ENCODE peak calls at places on chromosomes 6 and 20, in ten cellular contexts. One of them, this sample, is unnamed.

GRCh38 chr20:61516398-61517208 is 264.5 kb downstream of the CDH4 start:
- DNase-seq in tibial nerve: no peak
- DNase-seq in NCI-H2107: no peak
- DNase-seq in LoVo: no peak
- DNase-seq in HS-5: no peak
- DNase-seq in uterus: no peak
- DNase-seq in CD4-positive, CD25-positive, alpha-beta regulatory T cell: no peak
- DNase-seq in HCEC 1CT: peak; percentile 11
- DNase-seq in EH: peak; percentile 9
- DNase-seq in germinal center: no peak
- DNase-seq in this sample: no peak

GRCh38 chr6:70103798-70104197 is 199.1 kb downstream of the COL9A1 start:
- DNase-seq in tibial nerve: no peak
- DNase-seq in NCI-H2107: no peak
- DNase-seq in LoVo: no peak
- DNase-seq in HS-5: no peak
- DNase-seq in uterus: no peak
- DNase-seq in CD4-positive, CD25-positive, alpha-beta regulatory T cell: peak; percentile 3
- DNase-seq in HCEC 1CT: no peak
- DNase-seq in EH: no peak
- DNase-seq in germinal center: peak; percentile 4
- DNase-seq in this sample: no peak

GRCh38 chr6:26024651-26025046 is 62.0 kb downstream of the TRIM38 start:
- DNase-seq in tibial nerve: no peak
- DNase-seq in NCI-H2107: no peak
- DNase-seq in LoVo: no peak
- DNase-seq in HS-5: no peak
- DNase-seq in uterus: no peak
- DNase-seq in CD4-positive, CD25-positive, alpha-beta regulatory T cell: no peak
- DNase-seq in HCEC 1CT: no peak
- DNase-seq in EH: no peak
- DNase-seq in germinal center: no peak
- DNase-seq in this sample: no peak

GRCh38 chr6:128899651-128900050 is 16.7 kb downstream of the LAMA2 start:
- DNase-seq in tibial nerve: no peak
- DNase-seq in NCI-H2107: no peak
- DNase-seq in LoVo: no peak
- DNase-seq in HS-5: no peak
- DNase-seq in uterus: no peak
- DNase-seq in CD4-positive, CD25-positive, alpha-beta regulatory T cell: no peak
- DNase-seq in HCEC 1CT: peak; percentile 51
- DNase-seq in EH: peak; percentile 67
- DNase-seq in germinal center: no peak
- DNase-seq in this sample: no peak

GRCh38 chr20:36624068-36624813 is 18.7 kb downstream of the RAB5IF start:
- DNase-seq in tibial nerve: no peak
- DNase-seq in NCI-H2107: no peak
- DNase-seq in LoVo: no peak
- DNase-seq in HS-5: no peak
- DNase-seq in uterus: no peak
- DNase-seq in CD4-positive, CD25-positive, alpha-beta regulatory T cell: no peak
- DNase-seq in HCEC 1CT: no peak
- DNase-seq in EH: no peak
- DNase-seq in germinal center: no peak
- DNase-seq in this sample: peak; percentile 60

GRCh38 chr6:123715243-123715863 is 78.6 kb upstream of the TRDN start:
- DNase-seq in tibial nerve: no peak
- DNase-seq in NCI-H2107: peak; percentile 10
- DNase-seq in LoVo: peak; percentile 52
- DNase-seq in HS-5: peak; percentile 15
- DNase-seq in uterus: no peak
- DNase-seq in CD4-positive, CD25-positive, alpha-beta regulatory T cell: peak; percentile 1
- DNase-seq in HCEC 1CT: no peak
- DNase-seq in EH: peak; percentile 21
- DNase-seq in germinal center: no peak
- DNase-seq in this sample: no peak

GRCh38 chr6:122068291-122068769 is 331.1 kb upstream of the HSF2 start:
- DNase-seq in tibial nerve: no peak
- DNase-seq in NCI-H2107: no peak
- DNase-seq in LoVo: no peak
- DNase-seq in HS-5: no peak
- DNase-seq in uterus: no peak
- DNase-seq in CD4-positive, CD25-positive, alpha-beta regulatory T cell: no peak
- DNase-seq in HCEC 1CT: no peak
- DNase-seq in EH: peak; percentile 3
- DNase-seq in germinal center: no peak
- DNase-seq in this sample: no peak

GRCh38 chr20:49712918-49713778 is 530 bp downstream of the B4GALT5 start:
- DNase-seq in tibial nerve: no peak
- DNase-seq in NCI-H2107: no peak
- DNase-seq in LoVo: no peak
- DNase-seq in HS-5: no peak
- DNase-seq in uterus: peak; percentile 41
- DNase-seq in CD4-positive, CD25-positive, alpha-beta regulatory T cell: peak; percentile 41
- DNase-seq in HCEC 1CT: peak; percentile 27
- DNase-seq in EH: peak; percentile 37
- DNase-seq in germinal center: peak; percentile 22
- DNase-seq in this sample: peak; percentile 78

GRCh38 chr6:15763364-15763763 is 100.5 kb upstream of the DTNBP1 start:
- DNase-seq in tibial nerve: no peak
- DNase-seq in NCI-H2107: no peak
- DNase-seq in LoVo: no peak
- DNase-seq in HS-5: no peak
- DNase-seq in uterus: no peak
- DNase-seq in CD4-positive, CD25-positive, alpha-beta regulatory T cell: no peak
- DNase-seq in HCEC 1CT: no peak
- DNase-seq in EH: no peak
- DNase-seq in germinal center: no peak
- DNase-seq in this sample: no peak

GRCh38 chr6:35594503-35595186 is 81.9 kb upstream of the TULP1 start:
- DNase-seq in tibial nerve: no peak
- DNase-seq in NCI-H2107: no peak
- DNase-seq in LoVo: no peak
- DNase-seq in HS-5: no peak
- DNase-seq in uterus: no peak
- DNase-seq in CD4-positive, CD25-positive, alpha-beta regulatory T cell: peak; percentile 28
- DNase-seq in HCEC 1CT: no peak
- DNase-seq in EH: no peak
- DNase-seq in germinal center: no peak
- DNase-seq in this sample: no peak

GRCh38 chr6:41518118-41518517 is 28.1 kb upstream of the FOXP4 start:
- DNase-seq in tibial nerve: no peak
- DNase-seq in NCI-H2107: no peak
- DNase-seq in LoVo: peak; percentile 22
- DNase-seq in HS-5: no peak
- DNase-seq in uterus: no peak
- DNase-seq in CD4-positive, CD25-positive, alpha-beta regulatory T cell: no peak
- DNase-seq in HCEC 1CT: no peak
- DNase-seq in EH: no peak
- DNase-seq in germinal center: no peak
- DNase-seq in this sample: peak; percentile 84

GRCh38 chr6:129490551-129491245 is 219.3 kb downstream of the ARHGAP18 start:
- DNase-seq in tibial nerve: no peak
- DNase-seq in NCI-H2107: no peak
- DNase-seq in LoVo: peak; percentile 86
- DNase-seq in HS-5: peak; percentile 96
- DNase-seq in uterus: peak; percentile 27
- DNase-seq in CD4-positive, CD25-positive, alpha-beta regulatory T cell: peak; percentile 87
- DNase-seq in HCEC 1CT: peak; percentile 97
- DNase-seq in EH: peak; percentile 97
- DNase-seq in germinal center: peak; percentile 53
- DNase-seq in this sample: no peak

GRCh38 chr6:16721977-16722376 is 39.3 kb downstream of the ATXN1 start:
- DNase-seq in tibial nerve: no peak
- DNase-seq in NCI-H2107: no peak
- DNase-seq in LoVo: no peak
- DNase-seq in HS-5: no peak
- DNase-seq in uterus: no peak
- DNase-seq in CD4-positive, CD25-positive, alpha-beta regulatory T cell: no peak
- DNase-seq in HCEC 1CT: no peak
- DNase-seq in EH: no peak
- DNase-seq in germinal center: no peak
- DNase-seq in this sample: no peak

GRCh38 chr6:25006565-25007001 is 70.8 kb upstream of the RIPOR2 start:
- DNase-seq in tibial nerve: no peak
- DNase-seq in NCI-H2107: no peak
- DNase-seq in LoVo: no peak
- DNase-seq in HS-5: no peak
- DNase-seq in uterus: peak; percentile 51
- DNase-seq in CD4-positive, CD25-positive, alpha-beta regulatory T cell: peak; percentile 85
- DNase-seq in HCEC 1CT: peak; percentile 29
- DNase-seq in EH: peak; percentile 56
- DNase-seq in germinal center: peak; percentile 67
- DNase-seq in this sample: no peak

GRCh38 chr6:146602526-146602925 is 3.8 kb downstream of the ADGB start:
- DNase-seq in tibial nerve: no peak
- DNase-seq in NCI-H2107: no peak
- DNase-seq in LoVo: no peak
- DNase-seq in HS-5: no peak
- DNase-seq in uterus: no peak
- DNase-seq in CD4-positive, CD25-positive, alpha-beta regulatory T cell: no peak
- DNase-seq in HCEC 1CT: no peak
- DNase-seq in EH: no peak
- DNase-seq in germinal center: no peak
- DNase-seq in this sample: no peak

GRCh38 chr6:156347251-156348049 is 429.7 kb upstream of the ARID1B start:
- DNase-seq in tibial nerve: no peak
- DNase-seq in NCI-H2107: no peak
- DNase-seq in LoVo: no peak
- DNase-seq in HS-5: no peak
- DNase-seq in uterus: no peak
- DNase-seq in CD4-positive, CD25-positive, alpha-beta regulatory T cell: no peak
- DNase-seq in HCEC 1CT: no peak
- DNase-seq in EH: no peak
- DNase-seq in germinal center: no peak
- DNase-seq in this sample: no peak

GRCh38 chr6:68141190-68141589 is 493.9 kb upstream of the ADGRB3 start:
- DNase-seq in tibial nerve: no peak
- DNase-seq in NCI-H2107: no peak
- DNase-seq in LoVo: no peak
- DNase-seq in HS-5: no peak
- DNase-seq in uterus: no peak
- DNase-seq in CD4-positive, CD25-positive, alpha-beta regulatory T cell: no peak
- DNase-seq in HCEC 1CT: no peak
- DNase-seq in EH: no peak
- DNase-seq in germinal center: no peak
- DNase-seq in this sample: no peak

GRCh38 chr20:1420066-1420465 is 27.2 kb upstream of the FKBP1A start:
- DNase-seq in tibial nerve: no peak
- DNase-seq in NCI-H2107: no peak
- DNase-seq in LoVo: no peak
- DNase-seq in HS-5: no peak
- DNase-seq in uterus: no peak
- DNase-seq in CD4-positive, CD25-positive, alpha-beta regulatory T cell: no peak
- DNase-seq in HCEC 1CT: no peak
- DNase-seq in EH: no peak
- DNase-seq in germinal center: no peak
- DNase-seq in this sample: no peak

GRCh38 chr6:42898891-42899361 is 16.9 kb upstream of the PTCRA start:
- DNase-seq in tibial nerve: peak; percentile 49
- DNase-seq in NCI-H2107: peak; percentile 11
- DNase-seq in LoVo: peak; percentile 43
- DNase-seq in HS-5: no peak
- DNase-seq in uterus: peak; percentile 55
- DNase-seq in CD4-positive, CD25-positive, alpha-beta regulatory T cell: peak; percentile 78
- DNase-seq in HCEC 1CT: peak; percentile 53
- DNase-seq in EH: peak; percentile 72
- DNase-seq in germinal center: peak; percentile 26
- DNase-seq in this sample: peak; percentile 51

GRCh38 chr20:25117961-25118360 is 36.0 kb upstream of the VSX1 start:
- DNase-seq in tibial nerve: no peak
- DNase-seq in NCI-H2107: no peak
- DNase-seq in LoVo: no peak
- DNase-seq in HS-5: no peak
- DNase-seq in uterus: no peak
- DNase-seq in CD4-positive, CD25-positive, alpha-beta regulatory T cell: no peak
- DNase-seq in HCEC 1CT: no peak
- DNase-seq in EH: no peak
- DNase-seq in germinal center: no peak
- DNase-seq in this sample: no peak

GRCh38 chr20:43711098-43711654 is 15.6 kb downstream of the GTSF1L start:
- DNase-seq in tibial nerve: no peak
- DNase-seq in NCI-H2107: no peak
- DNase-seq in LoVo: no peak
- DNase-seq in HS-5: no peak
- DNase-seq in uterus: no peak
- DNase-seq in CD4-positive, CD25-positive, alpha-beta regulatory T cell: no peak
- DNase-seq in HCEC 1CT: no peak
- DNase-seq in EH: no peak
- DNase-seq in germinal center: no peak
- DNase-seq in this sample: peak; percentile 34

GRCh38 chr6:34491091-34491430 is 25.2 kb downstream of the PACSIN1 start:
- DNase-seq in tibial nerve: no peak
- DNase-seq in NCI-H2107: no peak
- DNase-seq in LoVo: no peak
- DNase-seq in HS-5: no peak
- DNase-seq in uterus: peak; percentile 37
- DNase-seq in CD4-positive, CD25-positive, alpha-beta regulatory T cell: no peak
- DNase-seq in HCEC 1CT: peak; percentile 42
- DNase-seq in EH: peak; percentile 52
- DNase-seq in germinal center: no peak
- DNase-seq in this sample: peak; percentile 42

GRCh38 chr6:158266131-158266530 is 46.1 kb upstream of the TULP4 start:
- DNase-seq in tibial nerve: no peak
- DNase-seq in NCI-H2107: no peak
- DNase-seq in LoVo: no peak
- DNase-seq in HS-5: no peak
- DNase-seq in uterus: no peak
- DNase-seq in CD4-positive, CD25-positive, alpha-beta regulatory T cell: no peak
- DNase-seq in HCEC 1CT: no peak
- DNase-seq in EH: no peak
- DNase-seq in germinal center: no peak
- DNase-seq in this sample: no peak

GRCh38 chr20:22248052-22248667 is 336.2 kb downstream of the FOXA2 start:
- DNase-seq in tibial nerve: no peak
- DNase-seq in NCI-H2107: no peak
- DNase-seq in LoVo: no peak
- DNase-seq in HS-5: no peak
- DNase-seq in uterus: no peak
- DNase-seq in CD4-positive, CD25-positive, alpha-beta regulatory T cell: no peak
- DNase-seq in HCEC 1CT: no peak
- DNase-seq in EH: no peak
- DNase-seq in germinal center: no peak
- DNase-seq in this sample: peak; percentile 57

GRCh38 chr6:157386023-157386422 is 5.0 kb downstream of the ZDHHC14 start:
- DNase-seq in tibial nerve: no peak
- DNase-seq in NCI-H2107: no peak
- DNase-seq in LoVo: no peak
- DNase-seq in HS-5: no peak
- DNase-seq in uterus: no peak
- DNase-seq in CD4-positive, CD25-positive, alpha-beta regulatory T cell: no peak
- DNase-seq in HCEC 1CT: no peak
- DNase-seq in EH: no peak
- DNase-seq in germinal center: no peak
- DNase-seq in this sample: no peak

GRCh38 chr20:986733-987355 is 15.3 kb downstream of the RSPO4 start:
- DNase-seq in tibial nerve: no peak
- DNase-seq in NCI-H2107: no peak
- DNase-seq in LoVo: no peak
- DNase-seq in HS-5: no peak
- DNase-seq in uterus: no peak
- DNase-seq in CD4-positive, CD25-positive, alpha-beta regulatory T cell: no peak
- DNase-seq in HCEC 1CT: no peak
- DNase-seq in EH: peak; percentile 56
- DNase-seq in germinal center: no peak
- DNase-seq in this sample: no peak

GRCh38 chr6:9745476-9745875 is 669.4 kb downstream of the TFAP2A start:
- DNase-seq in tibial nerve: no peak
- DNase-seq in NCI-H2107: no peak
- DNase-seq in LoVo: no peak
- DNase-seq in HS-5: no peak
- DNase-seq in uterus: no peak
- DNase-seq in CD4-positive, CD25-positive, alpha-beta regulatory T cell: no peak
- DNase-seq in HCEC 1CT: peak; percentile 16
- DNase-seq in EH: peak; percentile 58
- DNase-seq in germinal center: no peak
- DNase-seq in this sample: no peak

GRCh38 chr6:74510878-74511277 is 695.0 kb downstream of the COL12A1 start:
- DNase-seq in tibial nerve: no peak
- DNase-seq in NCI-H2107: no peak
- DNase-seq in LoVo: no peak
- DNase-seq in HS-5: no peak
- DNase-seq in uterus: no peak
- DNase-seq in CD4-positive, CD25-positive, alpha-beta regulatory T cell: no peak
- DNase-seq in HCEC 1CT: peak; percentile 26
- DNase-seq in EH: peak; percentile 35
- DNase-seq in germinal center: no peak
- DNase-seq in this sample: no peak